ENCODE peak calls at places on chromosomes 5 and 9, in nine cellular contexts. J is germinal center; D is HT1080; U is GM03348; O is AG08395; T is amniotic stem cell; I is EL; S is NCI-H1092; H is stimulated activated CD4-positive, alpha-beta T cell treated with anti-CD3 and anti-CD28 coated beads, Interleukin-2, amount 100 ng/mL, for 48 hours. Q is an unnamed sample.

GRCh38 chr9:100308965-100309564 is 43.7 kb downstream of the TEX10 start:
- DNase-seq in O (no peak), D (no peak), J (no peak), T (no peak), U (no peak), S (no peak), H (no peak), I (peak; percentile 11), Q (no peak)

GRCh38 chr5:157718529-157718928 is 12.7 kb upstream of the THG1L start:
- DNase-seq in D (peak; percentile 71), U (peak; percentile 77), H (no peak), S (no peak), I (peak; percentile 77), O (peak; percentile 74), T (no peak), J (peak; percentile 47), Q (no peak)

GRCh38 chr9:121883281-121884056 is 209.6 kb downstream of the TTLL11 start:
- DNase-seq in J (no peak), S (no peak), H (no peak), T (no peak), O (no peak), U (no peak), I (peak; percentile 70), D (peak; percentile 64), Q (no peak)

GRCh38 chr5:6567068-6567467 is 65.8 kb downstream of the NSUN2 start:
- DNase-seq in T (no peak), J (no peak), I (no peak), S (no peak), O (no peak), H (no peak), U (no peak), D (no peak), Q (no peak)

GRCh38 chr5:141567513-141568117 is 51.2 kb downstream of the DIAPH1 start:
- DNase-seq in H (no peak), D (no peak), J (peak; percentile 8), I (peak; percentile 17), U (peak; percentile 38), T (no peak), O (peak; percentile 31), S (no peak), Q (no peak)

GRCh38 chr9:70829591-70830265 is 291.7 kb downstream of the TRPM3 start:
- DNase-seq in I (no peak), T (no peak), D (no peak), J (no peak), U (no peak), O (no peak), S (no peak), H (no peak), Q (no peak)

GRCh38 chr5:59341760-59342159 is 551.8 kb downstream of the PDE4D start:
- DNase-seq in J (no peak), D (no peak), S (no peak), T (no peak), I (no peak), U (no peak), O (no peak), H (no peak), Q (no peak)

GRCh38 chr5:140175367-140176027 is 509 bp downstream of the CYSTM1 start:
- DNase-seq in D (peak; percentile 72), S (peak; percentile 18), J (peak; percentile 76), O (peak; percentile 78), H (peak; percentile 57), I (peak; percentile 73), U (peak; percentile 90), T (peak; percentile 22), Q (peak; percentile 56)

GRCh38 chr5:78698218-78698751 is 49.7 kb upstream of the LHFPL2 start:
- DNase-seq in U (peak; percentile 45), H (no peak), D (peak; percentile 24), S (no peak), T (no peak), O (peak; percentile 25), I (peak; percentile 58), J (no peak), Q (no peak)

GRCh38 chr9:129176786-129177442 is 1.1 kb downstream of the IER5L start:
- DNase-seq in O (no peak), T (no peak), H (no peak), I (peak; percentile 27), U (peak; percentile 39), D (no peak), J (no peak), S (no peak), Q (peak; percentile 36)

Q was measured in prostate gland.